ENCODE peak calls at places on chromosomes 11 and 22, in four cellular contexts. One of them, this sample, is unnamed.

GRCh38 chr11:64566915-64567882 is 23.8 kb upstream of the SLC22A12 start:
- DNase-seq in K562: no peak
- DNase-seq in H1: no peak
- DNase-seq in GM12878: no peak
- DNase-seq in this sample: no peak

GRCh38 chr11:19316434-19316833 is 75.7 kb upstream of the E2F8 start:
- DNase-seq in K562: no peak
- DNase-seq in GM12878: no peak
- DNase-seq in H1: no peak
- DNase-seq in this sample: no peak

GRCh38 chr11:70948416-70948815 is 304.0 kb downstream of the SHANK2 start:
- DNase-seq in GM12878: no peak
- DNase-seq in K562: no peak
- DNase-seq in H1: no peak
- DNase-seq in this sample: no peak

GRCh38 chr22:23835773-23836144 is 3.0 kb downstream of the DERL3 start:
- DNase-seq in GM12878: no peak
- DNase-seq in H1: no peak
- DNase-seq in K562: no peak
- DNase-seq in this sample: no peak

GRCh38 chr11:128686745-128687177 is 7.1 kb upstream of the FLI1 start:
- DNase-seq in GM12878: no peak
- DNase-seq in K562: no peak
- DNase-seq in H1: peak
- DNase-seq in this sample: no peak

GRCh38 chr11:47766363-47767227 is 546 bp downstream of the FNBP4 start:
- DNase-seq in GM12878: no peak
- DNase-seq in K562: peak
- DNase-seq in H1: no peak
- DNase-seq in this sample: peak

GRCh38 chr11:75558939-75559843 is 2.9 kb upstream of the SERPINH1 start:
- DNase-seq in K562: peak
- DNase-seq in H1: no peak
- DNase-seq in GM12878: no peak
- DNase-seq in this sample: no peak

GRCh38 chr11:36447514-36447913 is 62.6 kb downstream of the TRAF6 start:
- DNase-seq in H1: no peak
- DNase-seq in K562: no peak
- DNase-seq in GM12878: no peak
- DNase-seq in this sample: no peak

GRCh38 chr22:47055921-47056320 is 293.5 kb downstream of the TBC1D22A start:
- DNase-seq in GM12878: no peak
- DNase-seq in H1: no peak
- DNase-seq in K562: no peak
- DNase-seq in this sample: no peak

GRCh38 chr22:20143883-20144665 is 6.8 kb downstream of the CCDC188 start:
- DNase-seq in K562: no peak
- DNase-seq in H1: no peak
- DNase-seq in GM12878: no peak
- DNase-seq in this sample: no peak

GRCh38 chr11:73270089-73270854 is 1.9 kb upstream of the P2RY6 start:
- DNase-seq in GM12878: no peak
- DNase-seq in H1: no peak
- DNase-seq in K562: no peak
- DNase-seq in this sample: no peak

GRCh38 chr11:28757725-28758515 is 649.7 kb downstream of the METTL15 start:
- DNase-seq in GM12878: no peak
- DNase-seq in K562: no peak
- DNase-seq in H1: no peak
- DNase-seq in this sample: no peak
- TF ChIP-seq KDM1A in GM12878: no peak
- TF ChIP-seq KDM1A in K562: no peak
- TF ChIP-seq KDM1A in H1: no peak
- TF ChIP-seq KDM1A in this sample: no peak

GRCh38 chr22:22040908-22041307 is 58.3 kb upstream of the TOP3B start:
- DNase-seq in H1: no peak
- DNase-seq in K562: no peak
- DNase-seq in GM12878: no peak
- DNase-seq in this sample: no peak
- TF ChIP-seq SP1 in H1: no peak
- TF ChIP-seq SP1 in K562: no peak
- TF ChIP-seq SP1 in GM12878: no peak
- TF ChIP-seq SP1 in this sample: no peak

GRCh38 chr11:17256512-17256911 is 20.0 kb upstream of the NUCB2 start:
- DNase-seq in K562: no peak
- DNase-seq in GM12878: no peak
- DNase-seq in H1: no peak
- DNase-seq in this sample: no peak
- TF ChIP-seq KDM1A in K562: no peak
- TF ChIP-seq KDM1A in GM12878: no peak
- TF ChIP-seq KDM1A in H1: no peak
- TF ChIP-seq KDM1A in this sample: no peak

GRCh38 chr22:17477401-17477833 is 85.9 kb upstream of the SLC25A18 start:
- DNase-seq in H1: no peak
- DNase-seq in K562: no peak
- DNase-seq in GM12878: no peak
- DNase-seq in this sample: no peak
- TF ChIP-seq SP1 in H1: no peak
- TF ChIP-seq SP1 in K562: no peak
- TF ChIP-seq SP1 in GM12878: no peak
- TF ChIP-seq SP1 in this sample: no peak

GRCh38 chr11:95148421-95148820 is 58.8 kb downstream of the ENDOD1 start:
- DNase-seq in H1: no peak
- DNase-seq in K562: no peak
- DNase-seq in GM12878: no peak
- DNase-seq in this sample: no peak

GRCh38 chr11:95147364-95147905 is 57.8 kb downstream of the ENDOD1 start:
- DNase-seq in K562: peak
- DNase-seq in GM12878: no peak
- DNase-seq in H1: no peak
- DNase-seq in this sample: peak

GRCh38 chr11:95144313-95145235 is 54.9 kb downstream of the ENDOD1 start:
- DNase-seq in H1: no peak
- DNase-seq in GM12878: no peak
- DNase-seq in K562: peak
- DNase-seq in this sample: no peak

GRCh38 chr11:95143106-95143681 is 53.5 kb downstream of the ENDOD1 start:
- DNase-seq in K562: no peak
- DNase-seq in GM12878: no peak
- DNase-seq in H1: no peak
- DNase-seq in this sample: no peak

DNA sequence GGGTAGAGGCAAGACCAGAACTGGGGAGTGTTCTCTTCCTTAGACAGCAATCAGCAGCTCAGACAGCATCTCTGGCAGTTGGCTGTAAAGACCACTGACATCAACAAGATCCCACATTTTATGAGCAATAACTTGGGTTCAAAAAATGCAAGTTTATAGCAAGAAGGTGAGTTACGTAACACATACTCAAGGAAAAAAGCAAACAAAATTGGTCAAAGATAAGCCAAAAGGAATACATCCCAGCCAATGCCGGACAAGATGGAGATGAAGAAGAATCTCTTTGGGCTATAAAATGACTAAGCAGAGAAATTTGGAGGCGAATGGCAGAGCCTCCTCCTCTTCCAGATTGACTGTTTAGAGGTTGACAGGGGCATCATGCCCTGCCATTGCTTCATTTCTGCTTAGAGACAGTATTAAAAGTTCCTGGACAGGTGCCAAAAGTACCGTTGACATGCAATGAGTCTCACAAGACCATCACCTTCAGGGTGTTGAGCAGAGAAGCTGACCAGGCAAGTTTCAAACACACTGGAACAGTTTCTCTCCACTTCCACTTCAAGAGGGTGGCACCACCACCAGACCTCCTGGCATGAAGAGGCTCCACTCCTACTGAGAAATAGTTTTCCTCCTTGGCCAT is 55.9 kb downstream of the ENDOD1 start:
- DNase-seq in H1: no peak
- DNase-seq in K562: no peak
- DNase-seq in GM12878: no peak
- DNase-seq in this sample: no peak
- TF ChIP-seq KDM1A in H1: no peak
- TF ChIP-seq KDM1A in K562: no peak
- TF ChIP-seq KDM1A in GM12878: no peak
- TF ChIP-seq KDM1A in this sample: no peak

GRCh38 chr11:28619870-28620540 is 511.8 kb downstream of the METTL15 start:
- DNase-seq in H1: no peak
- DNase-seq in K562: no peak
- DNase-seq in GM12878: no peak
- DNase-seq in this sample: no peak
- TF ChIP-seq SP1 in H1: no peak
- TF ChIP-seq SP1 in K562: no peak
- TF ChIP-seq SP1 in GM12878: no peak
- TF ChIP-seq SP1 in this sample: no peak

DNA sequence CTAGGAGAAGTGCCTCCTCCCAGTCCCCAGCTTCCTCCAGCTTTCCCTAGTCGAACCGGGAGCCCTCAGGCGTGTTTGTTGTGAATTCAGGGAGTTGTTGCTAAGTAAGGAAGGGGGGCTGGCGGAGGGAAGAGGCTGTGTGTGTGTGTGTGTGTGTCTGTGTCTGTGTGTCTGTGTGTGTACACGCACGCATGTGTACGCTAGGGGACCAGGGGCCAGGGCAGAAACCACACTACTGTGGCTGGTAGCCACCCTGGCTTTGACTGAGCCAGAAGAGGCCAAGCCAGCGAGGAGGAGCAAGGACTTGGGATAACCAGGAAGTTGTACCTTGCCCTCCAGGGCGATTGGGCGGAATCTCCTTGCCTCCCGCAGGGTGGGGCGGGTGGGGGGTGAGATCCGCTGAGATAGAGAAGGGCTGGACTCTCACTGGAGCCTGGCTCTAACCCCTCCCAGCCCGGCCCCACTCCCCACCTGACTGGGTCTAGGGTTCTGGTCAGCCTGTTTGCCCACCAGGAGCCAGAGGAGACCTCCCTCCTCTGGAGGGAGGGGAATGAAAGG is 7.5 kb downstream of the BCL9L start:
- DNase-seq in K562: peak
- DNase-seq in GM12878: no peak
- DNase-seq in H1: no peak
- DNase-seq in this sample: peak
- TF ChIP-seq KDM1A in K562: no peak
- TF ChIP-seq KDM1A in GM12878: no peak
- TF ChIP-seq KDM1A in H1: no peak
- TF ChIP-seq KDM1A in this sample: no peak

GRCh38 chr11:92738281-92738680 is 231.2 kb upstream of the MTNR1B start:
- DNase-seq in K562: no peak
- DNase-seq in GM12878: no peak
- DNase-seq in H1: no peak
- DNase-seq in this sample: no peak
- TF ChIP-seq SP1 in K562: no peak
- TF ChIP-seq SP1 in GM12878: no peak
- TF ChIP-seq SP1 in H1: no peak
- TF ChIP-seq SP1 in this sample: no peak

DNA sequence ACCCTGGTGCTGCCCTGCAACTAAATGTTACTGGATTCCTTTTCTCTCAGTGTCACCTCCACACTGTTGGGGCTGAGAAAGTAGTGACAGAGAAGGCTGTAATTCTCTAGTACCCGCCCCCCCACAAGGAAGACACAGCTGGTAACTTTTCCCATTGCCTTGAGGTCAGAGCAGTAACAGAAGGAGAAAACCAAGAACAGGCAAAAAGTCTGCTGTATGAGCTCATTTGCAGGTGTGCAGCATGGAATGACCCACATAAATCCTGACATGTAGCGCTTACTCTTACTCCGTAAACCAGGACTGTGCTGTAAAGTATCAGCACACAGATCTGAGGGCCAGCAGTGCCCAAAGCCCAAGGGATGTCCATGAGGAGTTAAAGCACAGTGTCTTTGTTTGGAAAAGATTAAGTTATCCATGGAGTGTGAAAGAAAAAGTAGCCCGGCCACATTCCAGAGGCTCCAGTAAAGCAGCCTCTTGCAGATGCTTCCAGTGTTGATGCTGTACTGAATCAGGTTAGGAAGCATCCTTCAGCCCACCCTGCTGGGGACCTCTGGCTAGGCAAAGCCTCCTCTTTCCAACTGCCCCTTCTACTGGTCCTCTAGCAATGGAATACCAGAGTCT is 120.6 kb downstream of the PLEKHA7 start:
- DNase-seq in GM12878: no peak
- DNase-seq in K562: no peak
- DNase-seq in H1: no peak
- DNase-seq in this sample: no peak
- TF ChIP-seq KDM1A in GM12878: no peak
- TF ChIP-seq KDM1A in K562: no peak
- TF ChIP-seq KDM1A in H1: no peak
- TF ChIP-seq KDM1A in this sample: no peak

DNA sequence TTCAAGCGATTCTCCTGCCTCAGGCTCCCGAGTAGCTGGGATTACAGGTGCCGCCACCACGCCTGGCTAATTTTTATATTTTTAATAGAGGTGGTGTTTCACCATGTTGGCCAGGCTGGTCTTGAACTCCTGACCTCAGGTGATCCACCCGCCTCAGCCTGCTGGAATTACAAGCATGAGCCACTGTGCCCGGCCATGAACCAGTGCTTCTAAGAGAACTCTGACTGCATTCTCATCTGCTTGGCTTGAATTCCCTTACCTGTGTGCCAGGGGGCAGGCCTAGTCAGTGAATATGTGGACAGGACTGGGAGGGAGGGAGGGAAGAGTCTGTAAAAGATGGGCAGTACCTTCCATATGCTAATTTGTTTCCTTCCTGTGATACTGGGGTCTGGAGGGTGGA is 6.7 kb downstream of the RPS25 start:
- DNase-seq in H1: no peak
- DNase-seq in GM12878: no peak
- DNase-seq in K562: no peak
- DNase-seq in this sample: no peak
- TF ChIP-seq SP1 in H1: no peak
- TF ChIP-seq SP1 in GM12878: no peak
- TF ChIP-seq SP1 in K562: no peak
- TF ChIP-seq SP1 in this sample: no peak